ENCODE peak calls at places on chromosomes 12 and 14, in nine cellular contexts. One of them, this sample, is unnamed. For H3K4me1, the result is how much of the 10 kb centered on the place peaks cover.

GRCh38 chr14:96584907-96585671 is 82.9 kb downstream of the PAPOLA start:
- DNase-seq in esophagus squamous epithelium: no peak
- DNase-seq in right lobe of liver: no peak
- DNase-seq in upper lobe of right lung: no peak
- DNase-seq in suprapubic skin: no peak
- DNase-seq in cardiac muscle cell: no peak
- DNase-seq in CD8-positive, alpha-beta T cell: no peak
- DNase-seq in psoas muscle: no peak
- DNase-seq in hepatocyte: no peak
- DNase-seq in this sample: no peak

GRCh38 chr14:21044106-21044618 is 2.0 kb downstream of the RNASE7 start:
- DNase-seq in esophagus squamous epithelium: no peak
- DNase-seq in right lobe of liver: no peak
- DNase-seq in upper lobe of right lung: no peak
- DNase-seq in suprapubic skin: no peak
- DNase-seq in cardiac muscle cell: no peak
- DNase-seq in CD8-positive, alpha-beta T cell: no peak
- DNase-seq in psoas muscle: peak
- DNase-seq in hepatocyte: no peak
- DNase-seq in this sample: peak

GRCh38 chr14:28709571-28710305 is 56.8 kb upstream of the FOXG1 start:
- DNase-seq in esophagus squamous epithelium: no peak
- DNase-seq in right lobe of liver: no peak
- DNase-seq in upper lobe of right lung: no peak
- DNase-seq in suprapubic skin: no peak
- DNase-seq in cardiac muscle cell: no peak
- DNase-seq in CD8-positive, alpha-beta T cell: no peak
- DNase-seq in psoas muscle: no peak
- DNase-seq in hepatocyte: no peak
- DNase-seq in this sample: no peak

GRCh38 chr12:53495903-53496751 is 3.1 kb downstream of the MAP3K12 start:
- DNase-seq in esophagus squamous epithelium: no peak
- DNase-seq in right lobe of liver: peak
- DNase-seq in upper lobe of right lung: peak
- DNase-seq in suprapubic skin: peak
- DNase-seq in cardiac muscle cell: peak
- DNase-seq in CD8-positive, alpha-beta T cell: no peak
- DNase-seq in psoas muscle: peak
- DNase-seq in hepatocyte: peak
- DNase-seq in this sample: peak

GRCh38 chr14:28759056-28759657 is 7.4 kb upstream of the FOXG1 start:
- DNase-seq in esophagus squamous epithelium: no peak
- DNase-seq in right lobe of liver: no peak
- DNase-seq in upper lobe of right lung: no peak
- DNase-seq in suprapubic skin: no peak
- DNase-seq in cardiac muscle cell: no peak
- DNase-seq in CD8-positive, alpha-beta T cell: no peak
- DNase-seq in psoas muscle: no peak
- DNase-seq in hepatocyte: no peak
- DNase-seq in this sample: no peak

GRCh38 chr14:61129168-61129745 is 148.2 kb downstream of the SLC38A6 start:
- DNase-seq in esophagus squamous epithelium: no peak
- DNase-seq in right lobe of liver: no peak
- DNase-seq in upper lobe of right lung: no peak
- DNase-seq in suprapubic skin: no peak
- DNase-seq in cardiac muscle cell: no peak
- DNase-seq in CD8-positive, alpha-beta T cell: no peak
- DNase-seq in psoas muscle: no peak
- DNase-seq in hepatocyte: no peak
- DNase-seq in this sample: no peak

GRCh38 chr12:131415781-131416180 is 295.1 kb upstream of the SFSWAP start:
- DNase-seq in esophagus squamous epithelium: no peak
- DNase-seq in right lobe of liver: no peak
- DNase-seq in upper lobe of right lung: no peak
- DNase-seq in suprapubic skin: no peak
- DNase-seq in cardiac muscle cell: no peak
- DNase-seq in CD8-positive, alpha-beta T cell: no peak
- DNase-seq in psoas muscle: no peak
- DNase-seq in hepatocyte: no peak
- DNase-seq in this sample: no peak

GRCh38 chr12:7806863-7807487 is 17.8 kb downstream of the NANOG start:
- DNase-seq in esophagus squamous epithelium: no peak
- DNase-seq in right lobe of liver: peak
- DNase-seq in upper lobe of right lung: peak
- DNase-seq in suprapubic skin: peak
- DNase-seq in cardiac muscle cell: peak
- DNase-seq in CD8-positive, alpha-beta T cell: peak
- DNase-seq in psoas muscle: peak
- DNase-seq in hepatocyte: peak
- DNase-seq in this sample: peak

GRCh38 chr14:51206462-51206861 is 33.6 kb upstream of the TMX1 start:
- DNase-seq in esophagus squamous epithelium: no peak
- DNase-seq in right lobe of liver: no peak
- DNase-seq in upper lobe of right lung: no peak
- DNase-seq in suprapubic skin: no peak
- DNase-seq in cardiac muscle cell: no peak
- DNase-seq in CD8-positive, alpha-beta T cell: no peak
- DNase-seq in psoas muscle: no peak
- DNase-seq in hepatocyte: no peak
- DNase-seq in this sample: no peak

GRCh38 chr14:90388437-90388836 is 8.4 kb upstream of the CALM1 start:
- DNase-seq in esophagus squamous epithelium: no peak
- DNase-seq in right lobe of liver: no peak
- DNase-seq in upper lobe of right lung: no peak
- DNase-seq in suprapubic skin: no peak
- DNase-seq in cardiac muscle cell: peak
- DNase-seq in CD8-positive, alpha-beta T cell: no peak
- DNase-seq in psoas muscle: peak
- DNase-seq in hepatocyte: peak
- DNase-seq in this sample: peak

GRCh38 chr12:47949441-47950341 is 13.7 kb upstream of the TMEM106C start:
- DNase-seq in esophagus squamous epithelium: no peak
- DNase-seq in right lobe of liver: peak
- DNase-seq in upper lobe of right lung: peak
- DNase-seq in suprapubic skin: peak
- DNase-seq in cardiac muscle cell: peak
- DNase-seq in CD8-positive, alpha-beta T cell: peak
- DNase-seq in psoas muscle: peak
- DNase-seq in hepatocyte: peak
- DNase-seq in this sample: peak
- TF ChIP-seq CTCF in esophagus squamous epithelium: peak
- TF ChIP-seq CTCF in right lobe of liver: peak
- TF ChIP-seq CTCF in upper lobe of right lung: peak
- TF ChIP-seq CTCF in suprapubic skin: peak
- TF ChIP-seq CTCF in cardiac muscle cell: peak
- TF ChIP-seq CTCF in CD8-positive, alpha-beta T cell: peak
- TF ChIP-seq CTCF in psoas muscle: peak
- TF ChIP-seq CTCF in hepatocyte: peak
- TF ChIP-seq CTCF in this sample: peak

GRCh38 chr14:91399868-91400640 is 17.6 kb downstream of the CCDC88C start:
- DNase-seq in esophagus squamous epithelium: no peak
- DNase-seq in right lobe of liver: no peak
- DNase-seq in upper lobe of right lung: no peak
- DNase-seq in suprapubic skin: no peak
- DNase-seq in cardiac muscle cell: no peak
- DNase-seq in CD8-positive, alpha-beta T cell: peak
- DNase-seq in psoas muscle: no peak
- DNase-seq in hepatocyte: no peak
- DNase-seq in this sample: peak

GRCh38 chr14:91403069-91403600 is 14.5 kb downstream of the CCDC88C start:
- DNase-seq in esophagus squamous epithelium: no peak
- DNase-seq in right lobe of liver: no peak
- DNase-seq in upper lobe of right lung: no peak
- DNase-seq in suprapubic skin: no peak
- DNase-seq in cardiac muscle cell: no peak
- DNase-seq in CD8-positive, alpha-beta T cell: peak
- DNase-seq in psoas muscle: no peak
- DNase-seq in hepatocyte: no peak
- DNase-seq in this sample: no peak

GRCh38 chr14:91400696-91401095 is 16.9 kb downstream of the CCDC88C start:
- DNase-seq in esophagus squamous epithelium: no peak
- DNase-seq in right lobe of liver: no peak
- DNase-seq in upper lobe of right lung: no peak
- DNase-seq in suprapubic skin: no peak
- DNase-seq in cardiac muscle cell: no peak
- DNase-seq in CD8-positive, alpha-beta T cell: no peak
- DNase-seq in psoas muscle: no peak
- DNase-seq in hepatocyte: no peak
- DNase-seq in this sample: no peak

GRCh38 chr14:91402278-91403068 is 15.1 kb downstream of the CCDC88C start:
- DNase-seq in esophagus squamous epithelium: no peak
- DNase-seq in right lobe of liver: no peak
- DNase-seq in upper lobe of right lung: no peak
- DNase-seq in suprapubic skin: no peak
- DNase-seq in cardiac muscle cell: no peak
- DNase-seq in CD8-positive, alpha-beta T cell: no peak
- DNase-seq in psoas muscle: no peak
- DNase-seq in hepatocyte: peak
- DNase-seq in this sample: no peak

DNA sequence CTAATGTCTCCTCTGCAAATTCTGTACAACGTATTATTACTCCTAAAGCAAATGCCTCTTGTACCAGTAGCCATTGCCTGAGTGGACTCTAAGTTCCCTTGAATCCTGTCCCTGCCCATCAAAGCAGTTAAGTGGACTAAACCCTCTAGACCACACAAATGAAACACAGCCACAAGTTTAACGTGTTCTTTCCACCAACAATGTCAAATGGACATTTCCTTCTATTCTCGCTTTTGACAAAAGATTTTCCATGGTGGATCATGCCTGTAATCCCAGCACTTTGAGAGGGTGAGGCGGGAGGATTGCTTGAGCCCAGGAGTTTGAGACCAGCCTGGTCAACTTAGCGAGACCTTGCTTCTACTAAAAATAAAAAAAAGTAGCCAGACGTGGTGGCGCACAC is 15.9 kb downstream of the CCDC88C start:
- DNase-seq in esophagus squamous epithelium: no peak
- DNase-seq in right lobe of liver: no peak
- DNase-seq in upper lobe of right lung: no peak
- DNase-seq in suprapubic skin: no peak
- DNase-seq in cardiac muscle cell: no peak
- DNase-seq in CD8-positive, alpha-beta T cell: no peak
- DNase-seq in psoas muscle: no peak
- DNase-seq in hepatocyte: no peak
- DNase-seq in this sample: no peak
- H3K4me1 ChIP-seq in esophagus squamous epithelium: under half
- H3K4me1 ChIP-seq in right lobe of liver: under half
- H3K4me1 ChIP-seq in upper lobe of right lung: half or more
- H3K4me1 ChIP-seq in suprapubic skin: under half
- H3K4me1 ChIP-seq in cardiac muscle cell: under half
- H3K4me1 ChIP-seq in CD8-positive, alpha-beta T cell: half or more
- H3K4me1 ChIP-seq in psoas muscle: under half
- H3K4me1 ChIP-seq in hepatocyte: under half
- H3K4me1 ChIP-seq in this sample: half or more

GRCh38 chr12:68056300-68056699 is 67.1 kb downstream of the IFNG-AS1 start:
- DNase-seq in esophagus squamous epithelium: no peak
- DNase-seq in right lobe of liver: no peak
- DNase-seq in upper lobe of right lung: no peak
- DNase-seq in suprapubic skin: no peak
- DNase-seq in cardiac muscle cell: no peak
- DNase-seq in CD8-positive, alpha-beta T cell: no peak
- DNase-seq in psoas muscle: no peak
- DNase-seq in hepatocyte: no peak
- DNase-seq in this sample: no peak
- H3K4me3 ChIP-seq in esophagus squamous epithelium: no peak
- H3K4me3 ChIP-seq in right lobe of liver: no peak
- H3K4me3 ChIP-seq in upper lobe of right lung: no peak
- H3K4me3 ChIP-seq in suprapubic skin: no peak
- H3K4me3 ChIP-seq in cardiac muscle cell: no peak
- H3K4me3 ChIP-seq in CD8-positive, alpha-beta T cell: no peak
- H3K4me3 ChIP-seq in psoas muscle: no peak
- H3K4me3 ChIP-seq in hepatocyte: no peak
- H3K4me3 ChIP-seq in this sample: no peak

GRCh38 chr12:114355389-114356088 is 50.4 kb downstream of the TBX5 start:
- DNase-seq in esophagus squamous epithelium: no peak
- DNase-seq in right lobe of liver: no peak
- DNase-seq in upper lobe of right lung: no peak
- DNase-seq in suprapubic skin: no peak
- DNase-seq in cardiac muscle cell: no peak
- DNase-seq in CD8-positive, alpha-beta T cell: no peak
- DNase-seq in psoas muscle: no peak
- DNase-seq in hepatocyte: peak
- DNase-seq in this sample: no peak
- TF ChIP-seq CTCF in esophagus squamous epithelium: no peak
- TF ChIP-seq CTCF in right lobe of liver: no peak
- TF ChIP-seq CTCF in upper lobe of right lung: peak
- TF ChIP-seq CTCF in suprapubic skin: no peak
- TF ChIP-seq CTCF in cardiac muscle cell: peak
- TF ChIP-seq CTCF in CD8-positive, alpha-beta T cell: no peak
- TF ChIP-seq CTCF in psoas muscle: no peak
- TF ChIP-seq CTCF in hepatocyte: peak
- TF ChIP-seq CTCF in this sample: no peak

DNA sequence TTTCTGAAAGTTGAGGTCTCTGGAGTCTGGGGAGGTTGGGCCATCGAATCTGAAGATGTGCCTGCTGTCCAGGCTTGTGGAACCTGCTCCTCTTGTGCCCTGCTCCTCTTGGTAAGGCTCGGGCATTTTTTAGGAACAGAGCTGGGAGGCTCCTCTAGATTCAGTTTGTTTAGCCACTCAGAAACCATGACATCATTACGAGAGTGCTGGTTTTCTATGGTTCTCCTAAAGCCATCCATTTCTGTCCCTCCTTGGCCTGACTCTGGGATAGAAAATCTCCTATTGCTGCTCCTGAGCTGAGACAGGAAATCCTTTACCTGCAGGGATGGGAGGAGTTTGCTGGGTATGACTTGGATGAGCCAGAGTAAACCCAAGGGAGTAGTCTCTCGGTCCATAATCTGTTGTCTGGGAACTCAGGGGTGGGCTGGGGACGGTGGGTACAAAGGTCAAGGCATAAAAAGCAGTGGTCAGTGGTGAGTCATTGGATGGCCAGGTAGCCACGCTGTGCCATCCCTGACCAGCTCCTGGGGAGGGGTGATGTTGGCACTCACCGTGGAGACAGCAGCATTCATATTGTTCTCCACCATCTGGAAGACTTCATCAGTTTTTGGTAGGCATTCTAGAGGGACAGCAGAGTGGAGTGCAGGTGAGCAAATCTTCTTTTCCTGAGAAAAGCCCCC is 2.4 kb upstream of the ADCY4 start:
- DNase-seq in esophagus squamous epithelium: no peak
- DNase-seq in right lobe of liver: no peak
- DNase-seq in upper lobe of right lung: no peak
- DNase-seq in suprapubic skin: peak
- DNase-seq in cardiac muscle cell: no peak
- DNase-seq in CD8-positive, alpha-beta T cell: no peak
- DNase-seq in psoas muscle: no peak
- DNase-seq in hepatocyte: no peak
- DNase-seq in this sample: no peak
- H3K4me1 ChIP-seq in esophagus squamous epithelium: under half
- H3K4me1 ChIP-seq in right lobe of liver: under half
- H3K4me1 ChIP-seq in upper lobe of right lung: under half
- H3K4me1 ChIP-seq in suprapubic skin: half or more
- H3K4me1 ChIP-seq in cardiac muscle cell: under half
- H3K4me1 ChIP-seq in CD8-positive, alpha-beta T cell: under half
- H3K4me1 ChIP-seq in psoas muscle: under half
- H3K4me1 ChIP-seq in hepatocyte: under half
- H3K4me1 ChIP-seq in this sample: under half

GRCh38 chr12:21559855-21560569 is 33.9 kb downstream of the SPX start:
- DNase-seq in esophagus squamous epithelium: no peak
- DNase-seq in right lobe of liver: no peak
- DNase-seq in upper lobe of right lung: no peak
- DNase-seq in suprapubic skin: no peak
- DNase-seq in cardiac muscle cell: no peak
- DNase-seq in CD8-positive, alpha-beta T cell: no peak
- DNase-seq in psoas muscle: no peak
- DNase-seq in hepatocyte: no peak
- DNase-seq in this sample: no peak
- H3K4me3 ChIP-seq in esophagus squamous epithelium: no peak
- H3K4me3 ChIP-seq in right lobe of liver: no peak
- H3K4me3 ChIP-seq in upper lobe of right lung: no peak
- H3K4me3 ChIP-seq in suprapubic skin: no peak
- H3K4me3 ChIP-seq in cardiac muscle cell: no peak
- H3K4me3 ChIP-seq in CD8-positive, alpha-beta T cell: no peak
- H3K4me3 ChIP-seq in psoas muscle: no peak
- H3K4me3 ChIP-seq in hepatocyte: no peak
- H3K4me3 ChIP-seq in this sample: no peak

This sample was measured in mucosa of descending colon.